ENCODE peak calls at places on chromosome 4, in eight cellular contexts. L is HT-29; G is activated CD4-positive, alpha-beta T cell treated with anti-CD3 and anti-CD28 coated beads for 1 hour; S is chondrocyte; U is endodermal cell; F is NCI-H1105 treated with DMSO at 0.1 percent for 48 hours; T is GM03348; H is cardiac muscle cell. I is an unnamed sample.

GRCh38 chr4:99669084-99669483 is 11.5 kb upstream of the C4orf54 start:
- DNase-seq in L (no peak), G (no peak), S (no peak), U (no peak), F (no peak), T (no peak), H (no peak), I (no peak)

GRCh38 chr4:3419836-3420605 is 21.7 kb upstream of the HGFAC start:
- DNase-seq in L (no peak), G (no peak), S (peak), U (peak), F (no peak), T (no peak), H (no peak), I (no peak)

GRCh38 chr4:161893566-161893965 is 270.2 kb downstream of the FSTL5 start:
- DNase-seq in L (no peak), G (no peak), S (no peak), U (no peak), F (no peak), T (no peak), H (no peak), I (no peak)

GRCh38 chr4:39544580-39545315 is 17.5 kb upstream of the UGDH start:
- DNase-seq in L (no peak), G (no peak), S (no peak), U (no peak), F (peak), T (peak), H (no peak), I (no peak)

GRCh38 chr4:3208826-3209225 is 40.1 kb upstream of the MSANTD1 start:
- DNase-seq in L (no peak), G (no peak), S (peak), U (no peak), F (no peak), T (no peak), H (no peak), I (no peak)

GRCh38 chr4:128871948-128872347 is 62.4 kb downstream of the JADE1 start:
- DNase-seq in L (no peak), G (no peak), S (no peak), U (no peak), F (no peak), T (peak), H (no peak), I (no peak)

GRCh38 chr4:108149588-108150380 is 18.9 kb downstream of the LEF1 start:
- DNase-seq in L (no peak), G (no peak), S (no peak), U (no peak), F (no peak), T (peak), H (no peak), I (no peak)

GRCh38 chr4:178665916-178666315 is 1223.7 kb upstream of the AGA start:
- DNase-seq in L (no peak), G (no peak), S (no peak), U (no peak), F (peak), T (no peak), H (no peak), I (no peak)

GRCh38 chr4:76301068-76301774 is 5.3 kb upstream of the STBD1 start:
- DNase-seq in L (peak), G (no peak), S (no peak), U (no peak), F (no peak), T (peak), H (peak), I (no peak)

GRCh38 chr4:78057135-78057599 is at the start of gene FRAS1:
- DNase-seq in L (no peak), G (no peak), S (peak), U (peak), F (peak), T (peak), H (peak), I (peak)

GRCh38 chr4:108730579-108730978 is 32.3 kb downstream of the ETNPPL start:
- DNase-seq in L (no peak), G (no peak), S (no peak), U (no peak), F (no peak), T (no peak), H (no peak), I (no peak)

GRCh38 chr4:27088491-27088890 is 227.8 kb downstream of the STIM2 start:
- DNase-seq in L (no peak), G (no peak), S (no peak), U (peak), F (no peak), T (no peak), H (no peak), I (no peak)

GRCh38 chr4:168218663-168219062 is 99.9 kb downstream of the DDX60 start:
- DNase-seq in L (no peak), G (no peak), S (no peak), U (no peak), F (no peak), T (peak), H (no peak), I (no peak)

GRCh38 chr4:24477919-24478318 is 106.4 kb downstream of the DHX15 start:
- DNase-seq in L (no peak), G (no peak), S (no peak), U (peak), F (peak), T (peak), H (peak), I (peak)

GRCh38 chr4:157664726-157665125 is 444.2 kb downstream of the GRIA2 start:
- DNase-seq in L (no peak), G (no peak), S (no peak), U (no peak), F (no peak), T (peak), H (no peak), I (no peak)